ENCODE peak calls at places on chromosomes 4 and X, in four cellular contexts. A is K562, N is HepG2, W is GM12878. V is an unnamed sample.

GRCh38 chr4:108965031-108965430 is 202.2 kb upstream of the ETNPPL start:
- DNase-seq in A (no peak), N (no peak), W (no peak), V (no peak)

GRCh38 chrX:53320543-53321215 is 39.3 kb upstream of the IQSEC2 start:
- DNase-seq in A (no peak), N (no peak), W (no peak), V (no peak)

GRCh38 chrX:149871940-149872339 is 9.0 kb upstream of the MAGEA8 start:
- DNase-seq in A (peak; percentile 59), N (peak; percentile 10), W (peak; percentile 13), V (peak; percentile 62)

GRCh38 chr4:143294310-143294709 is 42.4 kb upstream of the GAB1 start:
- DNase-seq in A (no peak), N (no peak), W (no peak), V (no peak)

GRCh38 chr4:103002551-103002950 is 17.0 kb downstream of the SLC9B1 start:
- DNase-seq in A (no peak), N (no peak), W (no peak), V (no peak)

GRCh38 chrX:2608638-2609430 is 82.3 kb upstream of the CD99 start:
- DNase-seq in A (peak; percentile 89), N (peak; percentile 72), W (no peak), V (peak; percentile 80)

GRCh38 chrX:132369650-132370049 is 119.2 kb downstream of the MBNL3 start:
- DNase-seq in A (no peak), N (peak; percentile 81), W (no peak), V (no peak)

GRCh38 chr4:121597346-121597934 is 99.3 kb downstream of the ANXA5 start:
- DNase-seq in A (no peak), N (no peak), W (no peak), V (no peak)

GRCh38 chr4:22179124-22179874 is 230.7 kb upstream of the KCNIP4 start:
- DNase-seq in A (no peak), N (no peak), W (no peak), V (no peak)

GRCh38 chr4:97105716-97106115 is 1037.6 kb downstream of the STPG2 start:
- DNase-seq in A (no peak), N (no peak), W (no peak), V (no peak)

GRCh38 chr4:85050736-85051135 is 84.2 kb upstream of the WDFY3 start:
- DNase-seq in A (no peak), N (no peak), W (no peak), V (no peak)

GRCh38 chr4:40998680-40999358 is 215.5 kb downstream of the APBB2 start:
- DNase-seq in A (no peak), N (no peak), W (no peak), V (no peak)

DNA sequence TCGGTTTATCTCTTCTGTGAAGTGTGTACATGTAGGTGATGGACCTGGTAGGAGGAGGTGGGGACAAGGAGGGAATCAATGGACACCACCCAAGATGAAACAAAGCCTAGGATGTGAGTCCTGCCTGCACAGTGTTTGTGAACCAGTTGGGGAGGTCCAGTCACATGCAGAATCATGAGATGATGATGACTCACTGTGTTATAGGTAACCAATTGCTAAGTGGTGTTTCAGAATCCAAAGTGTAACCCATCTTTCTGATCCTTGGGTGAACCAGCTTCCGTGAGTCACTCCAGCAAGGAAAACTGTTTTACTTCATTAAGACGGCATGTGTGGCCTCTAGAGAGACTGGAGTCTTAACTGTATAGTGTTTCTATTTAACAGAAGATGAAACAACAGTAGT is 57.9 kb upstream of the HPF1 start:
- DNase-seq in A (no peak), N (peak; percentile 2), W (no peak), V (no peak)
- TF ChIP-seq TCF7 in A (no peak), N (no peak), W (no peak), V (no peak)

DNA sequence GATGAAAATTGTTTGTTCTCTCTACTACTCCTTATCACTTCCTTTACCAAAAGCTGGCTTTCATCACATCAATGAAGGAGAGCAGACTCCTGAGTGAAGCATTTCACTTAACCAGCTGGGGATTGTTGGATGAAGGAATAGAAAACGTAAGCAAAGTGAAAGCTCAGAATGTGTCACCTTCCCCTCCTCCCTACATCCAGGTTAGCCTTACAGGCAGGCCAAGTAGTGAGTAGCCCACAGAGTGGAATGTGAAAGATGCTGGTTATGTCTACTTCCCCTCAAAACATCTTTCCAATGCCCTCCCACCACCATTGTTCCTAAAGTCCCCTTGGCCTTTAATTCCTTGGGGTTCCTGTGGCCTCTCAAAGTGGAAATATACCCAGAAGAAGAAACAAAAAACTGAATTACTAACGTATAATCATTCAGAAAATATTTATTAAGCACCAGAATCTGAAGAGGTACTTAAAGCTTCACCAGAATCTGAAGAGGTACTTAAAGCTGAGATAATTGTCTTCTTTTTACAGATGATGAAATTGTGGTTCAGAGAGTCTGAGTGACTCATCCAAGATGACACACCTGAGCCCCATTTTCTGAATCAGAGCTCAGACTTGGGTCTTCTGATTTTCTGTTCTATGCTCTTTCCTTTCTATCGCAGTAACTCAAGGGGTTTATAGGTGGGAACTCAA is 6.5 kb downstream of the P2RY4 start:
- DNase-seq in A (no peak), N (peak; percentile 1), W (no peak), V (no peak)
- TF ChIP-seq TCF7 in A (no peak), N (no peak), W (no peak), V (no peak)

DNA sequence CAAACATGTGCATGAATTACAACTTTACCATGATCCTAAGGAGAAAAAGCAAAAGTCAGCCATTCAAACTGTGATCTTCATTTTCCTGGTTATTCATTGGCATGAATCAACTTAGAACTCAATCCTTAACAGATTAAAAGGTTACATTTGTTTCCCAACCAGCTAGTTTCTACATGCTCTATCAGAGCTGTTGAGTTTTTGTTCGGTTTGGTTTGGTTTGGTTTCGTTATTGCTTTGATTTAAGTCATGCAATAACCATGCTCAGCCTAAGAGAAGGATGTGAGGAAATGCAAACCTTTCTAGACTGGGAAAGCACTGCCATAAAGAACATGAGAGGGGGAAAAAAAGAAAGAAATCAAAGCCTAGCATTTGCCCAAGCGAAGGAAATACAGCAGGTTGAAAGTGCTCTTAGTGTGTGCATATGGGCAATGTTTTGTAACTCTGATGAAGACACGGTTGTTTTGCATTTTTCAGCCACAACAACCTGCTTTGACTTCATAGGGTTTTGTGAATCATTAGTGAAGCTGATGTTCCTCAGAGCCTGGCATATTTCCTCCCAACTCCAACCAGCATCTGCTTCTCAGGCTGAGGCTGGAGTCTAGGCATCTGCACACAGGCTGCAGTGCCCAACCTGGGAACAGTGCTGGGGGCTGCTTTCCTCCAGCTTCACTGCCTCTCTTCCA is 234.3 kb downstream of the ZNF674 start:
- DNase-seq in A (no peak), N (no peak), W (no peak), V (no peak)
- TF ChIP-seq TCF7 in A (no peak), N (no peak), W (no peak), V (no peak)

DNA sequence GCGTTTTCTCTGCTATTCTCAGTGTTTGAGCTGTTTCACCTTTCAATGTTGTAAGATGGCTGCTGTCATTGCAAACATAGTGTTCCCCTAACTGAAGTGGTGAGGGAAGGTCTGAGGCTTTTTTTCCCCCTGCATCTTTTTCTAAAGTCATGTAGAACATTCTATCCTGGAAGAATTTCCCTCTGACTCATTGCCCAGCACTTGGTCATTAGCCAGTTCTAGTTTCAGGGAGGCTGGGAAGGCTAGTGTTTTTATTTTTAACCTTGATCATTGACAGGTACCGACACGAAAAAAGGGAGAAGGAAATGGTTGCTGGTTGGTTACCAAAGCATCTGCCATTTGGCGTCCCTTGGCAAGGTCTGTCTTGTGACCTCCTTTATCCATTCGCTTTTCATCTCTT is 6.6 kb downstream of the LANCL3 start:
- DNase-seq in A (no peak), N (no peak), W (no peak), V (no peak)
- TF ChIP-seq TCF7 in A (no peak), N (no peak), W (no peak), V (no peak)

GRCh38 chr4:132642196-132642817 is 506.8 kb upstream of the PCDH10 start:
- DNase-seq in A (peak; percentile 10), N (peak; percentile 20), W (peak; percentile 3), V (peak; percentile 36)
- TF ChIP-seq TCF7 in A (no peak), N (no peak), W (no peak), V (no peak)

GRCh38 chr4:7007944-7008343 is 35.2 kb upstream of the TADA2B start:
- DNase-seq in A (no peak), N (peak; percentile 49), W (no peak), V (no peak)
- TF ChIP-seq TCF7 in A (no peak), N (no peak), W (no peak), V (no peak)

DNA sequence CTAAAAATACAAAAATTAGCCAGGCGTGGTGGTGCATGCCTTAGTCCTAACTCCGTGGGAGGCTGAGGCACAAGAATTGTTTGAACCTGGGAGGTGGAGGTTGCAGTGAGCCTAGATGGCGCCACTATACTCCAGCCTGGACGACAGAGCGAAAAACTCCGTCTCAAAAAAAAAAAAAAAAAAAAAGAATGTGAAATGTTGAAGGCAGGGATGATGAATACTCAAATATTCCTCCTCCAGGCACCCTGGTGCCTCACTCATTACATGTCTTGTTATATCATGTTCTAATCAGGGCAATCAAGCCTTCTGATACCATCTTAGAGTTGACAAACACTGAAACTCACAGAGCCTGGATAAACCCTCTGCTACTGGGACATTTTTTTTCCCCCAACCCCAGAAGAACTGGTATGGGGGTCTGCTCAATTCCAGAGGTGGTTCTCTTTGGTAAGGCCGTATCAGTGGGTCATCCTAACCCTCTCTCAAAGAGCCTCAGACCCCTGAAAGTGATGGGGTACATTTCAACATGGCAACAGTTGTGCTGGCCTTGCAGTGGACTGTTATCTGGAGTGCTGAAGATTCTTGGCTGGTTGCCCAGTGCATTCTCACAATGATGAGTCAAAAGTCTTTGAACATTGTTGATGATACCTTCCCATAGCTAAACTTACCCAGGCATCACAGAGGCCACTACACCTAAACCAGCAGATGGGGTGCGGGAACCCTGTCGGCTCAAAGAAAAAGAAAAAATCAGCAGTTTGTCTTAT is 2.4 kb upstream of the SH3KBP1 start:
- DNase-seq in A (peak; percentile 47), N (peak; percentile 88), W (peak; percentile 84), V (peak; percentile 14)
- TF ChIP-seq TCF7 in A (no peak), N (peak; percentile 32), W (no peak), V (no peak)

GRCh38 chr4:8050555-8051206 is 107.9 kb downstream of the ABLIM2 start:
- DNase-seq in A (peak; percentile 21), N (peak; percentile 92), W (no peak), V (peak; percentile 81)
- TF ChIP-seq TCF7 in A (no peak), N (peak; percentile 94), W (no peak), V (no peak)

V was measured in WTC11.